ENCODE peak calls at places on chromosomes 12 and 14, in six cellular contexts. B is OCI-LY7, O is lower leg skin, Z is dorsolateral prefrontal cortex, Y is K562, C is astrocyte of the cerebellum. P is an unnamed sample.

GRCh38 chr12:119444462-119445044 is 110.0 kb downstream of the CCDC60 start:
- DNase-seq in B (peak), Y (peak), Z (peak), O (no peak), C (no peak), P (peak)

GRCh38 chr14:68263563-68264350 is 444.2 kb downstream of the RAD51B start:
- DNase-seq in Y (no peak), B (no peak), C (no peak), Z (no peak), O (no peak), P (no peak)

GRCh38 chr14:23365353-23366162 is 586 bp upstream of the EFS start:
- DNase-seq in Z (no peak), Y (peak), O (peak), B (no peak), C (no peak), P (no peak)

GRCh38 chr14:104864267-104865068 is 600 bp upstream of the CEP170B start:
- DNase-seq in Z (no peak), O (no peak), B (no peak), Y (peak), C (no peak), P (no peak)

GRCh38 chr14:88422919-88423318 is 37.5 kb downstream of the SPATA7 start:
- DNase-seq in Z (no peak), C (no peak), B (no peak), Y (no peak), O (no peak), P (no peak)

GRCh38 chr14:96929969-96930368 is 132.8 kb downstream of the VRK1 start:
- DNase-seq in C (no peak), B (no peak), O (no peak), Z (no peak), Y (no peak), P (no peak)

GRCh38 chr12:52311282-52311643 is 9.9 kb downstream of the KRT83 start:
- DNase-seq in C (no peak), O (peak), Z (no peak), B (no peak), Y (no peak), P (no peak)

GRCh38 chr14:66850258-66850897 is 338.9 kb upstream of the GARIN2 start:
- DNase-seq in O (no peak), Y (no peak), Z (no peak), C (no peak), B (no peak), P (no peak)

GRCh38 chr14:40920380-40920779 is 686.3 kb upstream of the LRFN5 start:
- DNase-seq in C (no peak), Y (no peak), O (no peak), Z (no peak), B (no peak), P (no peak)

GRCh38 chr12:608413-608812 is 54.8 kb downstream of the NINJ2 start:
- DNase-seq in O (no peak), Z (no peak), Y (no peak), C (no peak), B (no peak), P (no peak)

GRCh38 chr12:32444895-32445294 is 45.5 kb downstream of the FGD4 start:
- DNase-seq in C (peak), O (no peak), Z (no peak), B (no peak), Y (no peak), P (no peak)

GRCh38 chr12:9070351-9070750 is 45.4 kb downstream of the A2M start:
- DNase-seq in O (no peak), C (no peak), Y (no peak), Z (no peak), B (no peak), P (no peak)

GRCh38 chr12:107436376-107436775 is 249.2 kb upstream of the PWP1 start:
- DNase-seq in Y (no peak), O (no peak), C (peak), B (no peak), Z (no peak), P (no peak)

GRCh38 chr12:113334786-113335539 is at the start of gene SLC8B1:
- DNase-seq in O (peak), Z (peak), C (peak), Y (peak), B (peak), P (peak)

GRCh38 chr12:69927145-69927544 is 102.1 kb downstream of the MYRFL start:
- DNase-seq in O (no peak), B (peak), Y (no peak), Z (no peak), C (no peak), P (no peak)

GRCh38 chr12:111775205-111776193 is 8.8 kb downstream of the ALDH2 start:
- DNase-seq in Y (peak), O (peak), Z (no peak), C (no peak), B (peak), P (no peak)

GRCh38 chr12:29517265-29517664 is 19.8 kb upstream of the OVCH1 start:
- DNase-seq in Y (no peak), B (no peak), Z (no peak), C (no peak), O (no peak), P (no peak)

GRCh38 chr14:24139272-24139934 is 2.0 kb downstream of the EMC9 start:
- DNase-seq in B (no peak), C (no peak), Z (no peak), O (no peak), Y (no peak), P (no peak)

GRCh38 chr14:81122326-81122725 is 98.4 kb downstream of the GTF2A1 start:
- DNase-seq in O (no peak), Z (no peak), B (peak), C (no peak), Y (no peak), P (peak)

GRCh38 chr12:108390495-108391203 is 51.5 kb upstream of the CMKLR1 start:
- DNase-seq in O (no peak), Z (no peak), C (no peak), B (no peak), Y (no peak), P (no peak)

GRCh38 chr12:124939428-124940142 is 25.1 kb upstream of the UBC start:
- DNase-seq in O (peak), B (peak), Z (peak), C (peak), Y (peak), P (peak)

GRCh38 chr12:71158361-71158882 is 623 bp upstream of the TSPAN8 start:
- DNase-seq in C (no peak), B (no peak), Y (no peak), O (no peak), Z (no peak), P (no peak)

GRCh38 chr12:100481021-100481420 is 7.4 kb downstream of the NR1H4 start:
- DNase-seq in Z (no peak), B (no peak), Y (no peak), O (no peak), C (no peak), P (no peak)

GRCh38 chr12:113935459-113935858 is 30.7 kb downstream of the RBM19 start:
- DNase-seq in Y (no peak), C (no peak), B (no peak), Z (no peak), O (no peak), P (no peak)

DNA sequence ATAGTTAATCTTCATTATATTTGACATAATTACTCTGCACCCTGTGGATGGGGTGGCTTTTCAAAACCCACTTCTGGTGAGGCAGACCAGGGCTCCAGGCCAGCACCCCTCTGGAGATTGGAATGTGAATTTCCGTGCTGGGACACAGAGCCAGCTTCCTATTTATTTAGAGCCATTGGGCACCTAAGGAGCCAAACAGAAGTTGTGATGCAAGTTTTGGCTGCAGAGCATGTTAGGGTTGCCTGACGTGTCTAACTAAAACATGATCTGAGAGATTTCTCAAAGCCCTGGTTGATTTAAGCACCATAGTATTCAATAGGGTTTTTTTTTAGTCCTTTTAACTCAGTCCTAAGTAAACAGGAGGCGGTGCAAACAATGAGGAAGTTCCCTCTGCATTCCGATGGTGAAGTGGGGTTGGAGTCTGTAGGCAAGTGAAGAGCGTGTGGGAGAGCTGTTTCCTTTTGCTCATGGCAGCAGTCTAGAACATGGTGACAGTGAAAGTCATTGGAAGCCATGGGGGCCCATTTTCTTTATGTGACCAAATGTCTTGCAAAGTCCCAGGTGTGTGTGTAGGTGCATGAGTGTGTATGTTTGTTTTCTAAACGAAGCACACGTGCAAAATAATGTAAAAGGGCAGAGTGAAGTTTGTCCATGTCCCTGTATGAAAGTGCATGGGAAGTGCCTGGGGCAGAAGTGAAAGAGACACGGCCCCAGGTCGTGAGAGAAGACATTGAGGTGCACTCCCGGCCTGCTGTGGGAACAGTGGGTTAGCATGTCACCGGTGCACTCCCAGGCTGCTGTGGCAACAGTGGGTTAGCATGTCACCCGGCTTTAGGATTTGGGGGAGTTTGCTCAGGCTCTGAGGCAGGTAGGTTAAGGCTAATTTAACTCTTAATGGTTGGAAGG is 117.7 kb downstream of the PRKCH start:
- DNase-seq in C (peak), Y (no peak), B (no peak), Z (no peak), O (peak), P (no peak)
- H3K4me3 ChIP-seq in C (no peak), Y (no peak), B (no peak), Z (no peak), O (no peak), P (peak)

GRCh38 chr14:90544971-90545370 is 148.1 kb downstream of the CALM1 start:
- DNase-seq in Z (peak), O (no peak), B (no peak), Y (no peak), C (no peak), P (no peak)
- H3K4me3 ChIP-seq in Z (no peak), O (no peak), B (no peak), Y (no peak), C (no peak), P (no peak)

DNA sequence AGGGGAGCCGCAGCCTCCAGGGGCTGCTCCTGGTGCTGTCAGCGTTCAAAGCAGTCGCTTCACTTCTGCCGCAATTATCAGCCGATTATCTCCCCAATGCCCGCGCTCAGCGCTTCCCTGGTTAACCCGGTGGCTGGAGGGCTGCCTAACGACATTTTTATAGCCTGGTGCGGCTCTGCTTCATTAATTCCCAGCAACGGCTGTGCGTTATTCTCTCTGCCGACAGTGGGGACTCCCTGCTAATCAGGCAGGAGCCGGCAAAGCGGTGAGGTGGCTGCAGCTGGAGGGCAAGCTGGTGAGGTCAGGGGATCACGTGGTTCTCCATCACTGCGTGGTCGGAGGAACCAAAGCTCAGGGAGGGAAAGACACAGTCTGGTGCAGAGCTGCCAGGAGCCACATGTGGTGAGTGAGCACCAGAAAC is 62.9 kb downstream of the GLRX5 start:
- DNase-seq in O (no peak), B (no peak), C (no peak), Y (peak), Z (peak), P (no peak)
- H3K4me3 ChIP-seq in O (no peak), B (no peak), C (no peak), Y (no peak), Z (no peak), P (no peak)

GRCh38 chr12:56522486-56523193 is 1.0 kb downstream of the RBMS2 start:
- DNase-seq in Z (no peak), Y (peak), O (no peak), C (no peak), B (no peak), P (no peak)

GRCh38 chr12:56520025-56520810 is 1.4 kb upstream of the RBMS2 start:
- DNase-seq in B (no peak), O (no peak), C (no peak), Y (no peak), Z (no peak), P (no peak)

GRCh38 chr12:56521590-56522371 is at the start of gene RBMS2:
- DNase-seq in B (peak), O (peak), Z (peak), C (peak), Y (peak), P (peak)

GRCh38 chr12:56518570-56518969 is 3.0 kb upstream of the RBMS2 start:
- DNase-seq in Y (no peak), Z (no peak), B (no peak), O (no peak), C (no peak), P (no peak)

GRCh38 chr12:56521209-56521589 is 421 bp upstream of the RBMS2 start:
- DNase-seq in Y (no peak), C (no peak), Z (no peak), O (no peak), B (no peak), P (no peak)
- H3K4me3 ChIP-seq in Y (no peak), C (peak), Z (peak), O (no peak), B (no peak), P (peak)

GRCh38 chr12:76329606-76330005 is 18.6 kb downstream of the BBS10 start:
- DNase-seq in Z (no peak), Y (no peak), B (no peak), O (no peak), C (no peak), P (no peak)
- H3K4me3 ChIP-seq in Z (no peak), Y (no peak), B (no peak), O (no peak), C (no peak), P (no peak)

DNA sequence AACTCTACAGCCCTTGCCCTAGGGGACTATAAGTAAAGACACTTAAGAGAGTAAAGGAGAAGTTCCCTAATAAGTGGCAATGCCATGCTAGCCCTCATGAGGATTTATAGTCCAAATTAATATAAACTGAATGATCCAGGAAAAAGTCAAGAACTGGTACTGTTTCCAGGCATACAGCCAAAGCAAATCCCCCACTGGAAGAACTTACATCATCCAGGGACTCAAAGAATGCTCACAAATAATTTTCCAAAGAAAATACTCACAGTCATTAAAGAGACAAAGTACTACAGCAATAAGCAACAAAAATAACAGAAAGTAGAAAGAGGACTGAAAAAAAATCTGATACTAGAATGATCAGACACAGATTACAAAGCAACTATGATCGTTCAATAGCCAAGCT is 79.7 kb upstream of the RAP1B start:
- DNase-seq in Y (no peak), Z (no peak), C (peak), O (no peak), B (no peak), P (no peak)
- H3K4me3 ChIP-seq in Y (no peak), Z (no peak), C (no peak), O (no peak), B (no peak), P (no peak)

GRCh38 chr12:92927436-92928116 is 1.5 kb downstream of the EEA1 start:
- DNase-seq in Y (peak), C (no peak), Z (no peak), B (peak), O (no peak), P (peak)
- H3K4me3 ChIP-seq in Y (peak), C (peak), Z (peak), B (peak), O (no peak), P (peak)

P was measured in Jurkat, Clone E6-1.